ENCODE peak calls at places on chromosomes 7 and 10, in eight cellular contexts. J is stimulated activated naive CD4-positive, alpha-beta T cell; A is BJ; N is Kasumi-1; R is stimulated activated CD4-positive, alpha-beta T cell treated with anti-CD3 and anti-CD28 coated beads, Interleukin-2, amount 100 ng/mL, for 48 hours; U is activated T-helper 1 cell treated with anti-CD3 and anti-CD28 coated beads, Interleukin-2, amount 50 U/mL, for 16 hours; I is GM12865; O is AG08395. G is an unnamed sample.

GRCh38 chr10:53256623-53257022 is 484.0 kb upstream of the MBL2 start:
- DNase-seq in A (no peak), R (no peak), O (no peak), I (no peak), U (no peak), N (no peak), J (no peak), G (no peak)

GRCh38 chr10:29427667-29428066 is 138.8 kb downstream of the LYZL1 start:
- DNase-seq in J (no peak), I (no peak), O (no peak), A (no peak), U (no peak), R (no peak), N (no peak), G (no peak)

GRCh38 chr10:97916586-97916985 is 66.9 kb downstream of the GOLGA7B start:
- DNase-seq in A (no peak), U (no peak), J (no peak), R (no peak), O (no peak), N (no peak), I (no peak), G (no peak)

GRCh38 chr10:26550774-26551526 is 112.8 kb downstream of the APBB1IP start:
- DNase-seq in O (no peak), J (no peak), A (no peak), I (peak; percentile 85), U (no peak), N (no peak), R (no peak), G (no peak)

GRCh38 chr7:150411606-150412005 is 32.5 kb downstream of the ZNF775 start:
- DNase-seq in A (no peak), R (no peak), I (no peak), U (no peak), J (no peak), O (no peak), N (no peak), G (no peak)

GRCh38 chr7:72183835-72184234 is 228.3 kb downstream of the CALN1 start:
- DNase-seq in I (peak; percentile 41), J (no peak), N (peak; percentile 0), A (no peak), U (no peak), O (no peak), R (no peak), G (no peak)

GRCh38 chr10:48523212-48523819 is 81.6 kb downstream of the ARHGAP22 start:
- DNase-seq in I (no peak), N (peak; percentile 37), R (no peak), A (peak; percentile 59), O (peak; percentile 94), U (no peak), J (no peak), G (no peak)

GRCh38 chr7:30787476-30787875 is 16.3 kb downstream of the MINDY4 start:
- DNase-seq in I (no peak), U (no peak), J (no peak), N (peak; percentile 64), O (no peak), R (no peak), A (no peak), G (no peak)

GRCh38 chr7:30459591-30460245 is 18.9 kb downstream of the NOD1 start:
- DNase-seq in U (no peak), N (no peak), O (peak; percentile 78), I (no peak), A (peak; percentile 94), J (no peak), R (no peak), G (no peak)

GRCh38 chr10:1301138-1301537 is 245.0 kb downstream of the WDR37 start:
- DNase-seq in A (no peak), R (no peak), I (no peak), U (no peak), N (peak; percentile 28), O (no peak), J (no peak), G (no peak)

GRCh38 chr7:102432476-102433318 is 678 bp upstream of the ORAI2 start:
- DNase-seq in J (peak; percentile 53), O (no peak), I (peak; percentile 68), N (no peak), A (no peak), R (no peak), U (no peak), G (no peak)

GRCh38 chr7:45663167-45663921 is 89.2 kb downstream of the ADCY1 start:
- DNase-seq in A (no peak), O (peak; percentile 48), I (no peak), N (peak; percentile 12), U (no peak), R (peak; percentile 27), J (no peak), G (peak; percentile 16)

GRCh38 chr7:47758546-47758945 is 176.6 kb upstream of the TNS3 start:
- DNase-seq in J (no peak), U (no peak), N (no peak), R (no peak), A (no peak), O (peak; percentile 46), I (no peak), G (no peak)

GRCh38 chr7:144454-144826 is 47.9 kb upstream of the FAM20C start:
- DNase-seq in N (no peak), I (no peak), A (no peak), O (no peak), U (no peak), R (no peak), J (no peak), G (no peak)

GRCh38 chr7:20417675-20418382 is 87.1 kb downstream of the ITGB8 start:
- DNase-seq in O (no peak), J (no peak), R (no peak), A (no peak), I (no peak), U (no peak), N (no peak), G (no peak)

GRCh38 chr7:74193054-74193453 is 16.8 kb upstream of the LAT2 start:
- DNase-seq in R (no peak), O (no peak), N (no peak), I (no peak), A (no peak), J (no peak), U (no peak), G (no peak)

GRCh38 chr10:43955978-43956377 is 307.3 kb upstream of the ZNF32 start:
- DNase-seq in U (no peak), R (no peak), A (no peak), N (no peak), O (no peak), I (no peak), J (no peak), G (no peak)

GRCh38 chr10:72242675-72243074 is 26.6 kb upstream of the ASCC1 start:
- DNase-seq in U (no peak), A (no peak), O (peak; percentile 35), R (no peak), N (peak; percentile 56), I (no peak), J (no peak), G (no peak)

GRCh38 chr7:17770710-17771375 is 169.5 kb downstream of the SNX13 start:
- DNase-seq in J (no peak), I (no peak), N (peak; percentile 78), O (no peak), A (no peak), R (no peak), U (no peak), G (no peak)

GRCh38 chr7:55077581-55078410 is 59.0 kb downstream of the EGFR start:
- DNase-seq in J (no peak), U (no peak), I (no peak), N (no peak), O (no peak), A (no peak), R (no peak), G (no peak)

G was measured in GM19239.